ENCODE peak calls at places on chromosomes 7 and 10, in seven cellular contexts. E, D, F, V, M, W and G are unnamed samples.

GRCh38 chr10:32295027-32295426 is 51.9 kb downstream of the EPC1 start:
- DNase-seq in W (no peak), V (no peak), D (no peak), E (no peak), M (no peak), F (no peak), G (no peak)

GRCh38 chr7:95472521-95473160 is 13.1 kb upstream of the ASB4 start:
- DNase-seq in F (peak), W (no peak), D (no peak), V (no peak), M (peak), E (no peak), G (peak)

GRCh38 chr10:6035101-6035834 is 26.9 kb downstream of the IL2RA start:
- DNase-seq in V (no peak), E (peak), D (no peak), F (no peak), M (no peak), W (no peak), G (no peak)

GRCh38 chr7:4144171-4144701 is 537.9 kb upstream of the FOXK1 start:
- DNase-seq in D (peak), M (no peak), W (no peak), F (no peak), V (no peak), E (no peak), G (no peak)

GRCh38 chr10:95688648-95689047 is 5.1 kb downstream of the TCTN3 start:
- DNase-seq in V (no peak), F (no peak), M (no peak), E (no peak), D (no peak), W (no peak), G (no peak)

GRCh38 chr10:95273393-95274312 is 17.1 kb downstream of the PDLIM1 start:
- DNase-seq in W (peak), F (peak), M (peak), V (peak), D (no peak), E (peak), G (peak)

GRCh38 chr7:112013262-112013661 is 192.9 kb downstream of the DOCK4 start:
- DNase-seq in D (no peak), W (no peak), F (no peak), E (no peak), M (no peak), V (no peak), G (no peak)

GRCh38 chr10:15439381-15439837 is 68.3 kb upstream of the FAM171A1 start:
- DNase-seq in D (no peak), M (no peak), V (no peak), W (peak), E (no peak), F (no peak), G (peak)

GRCh38 chr7:75944507-75944906 is 29.6 kb downstream of the POR start:
- DNase-seq in W (no peak), E (no peak), D (no peak), M (no peak), F (no peak), V (no peak), G (no peak)
- H3K27ac ChIP-seq in W (no peak), E (no peak), D (peak), M (no peak), F (no peak), V (no peak), G (no peak)

DNA sequence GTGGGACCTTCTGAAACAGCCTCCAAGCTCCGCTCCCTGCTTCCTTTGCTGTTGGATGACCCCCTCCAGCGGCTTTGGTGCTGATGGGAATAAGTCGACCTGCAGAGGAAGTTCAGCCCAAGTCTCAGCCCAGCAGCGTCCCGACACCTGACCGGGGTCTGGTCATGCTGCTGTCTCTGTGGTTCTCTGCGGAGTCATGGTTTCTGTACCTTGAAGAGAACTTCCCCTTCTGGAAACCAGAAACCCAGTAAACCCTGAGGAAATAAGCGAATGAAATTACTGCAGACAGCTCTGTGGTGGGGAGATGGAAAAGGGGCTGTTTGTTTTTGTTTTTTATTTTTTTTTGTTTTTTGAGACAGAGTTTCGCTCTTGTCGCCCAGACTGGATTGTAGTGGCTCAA is 18.3 kb upstream of the ZNF12 start:
- DNase-seq in E (no peak), V (no peak), W (no peak), F (no peak), D (peak), M (no peak), G (no peak)
- H3K27ac ChIP-seq in E (no peak), V (no peak), W (no peak), F (no peak), D (no peak), M (no peak), G (no peak)

GRCh38 chr7:23378996-23379395 is 79.9 kb downstream of the MALSU1 start:
- DNase-seq in M (no peak), W (no peak), V (no peak), D (no peak), F (no peak), E (no peak), G (no peak)
- H3K27ac ChIP-seq in M (no peak), W (peak), V (no peak), D (no peak), F (no peak), E (no peak), G (no peak)

DNA sequence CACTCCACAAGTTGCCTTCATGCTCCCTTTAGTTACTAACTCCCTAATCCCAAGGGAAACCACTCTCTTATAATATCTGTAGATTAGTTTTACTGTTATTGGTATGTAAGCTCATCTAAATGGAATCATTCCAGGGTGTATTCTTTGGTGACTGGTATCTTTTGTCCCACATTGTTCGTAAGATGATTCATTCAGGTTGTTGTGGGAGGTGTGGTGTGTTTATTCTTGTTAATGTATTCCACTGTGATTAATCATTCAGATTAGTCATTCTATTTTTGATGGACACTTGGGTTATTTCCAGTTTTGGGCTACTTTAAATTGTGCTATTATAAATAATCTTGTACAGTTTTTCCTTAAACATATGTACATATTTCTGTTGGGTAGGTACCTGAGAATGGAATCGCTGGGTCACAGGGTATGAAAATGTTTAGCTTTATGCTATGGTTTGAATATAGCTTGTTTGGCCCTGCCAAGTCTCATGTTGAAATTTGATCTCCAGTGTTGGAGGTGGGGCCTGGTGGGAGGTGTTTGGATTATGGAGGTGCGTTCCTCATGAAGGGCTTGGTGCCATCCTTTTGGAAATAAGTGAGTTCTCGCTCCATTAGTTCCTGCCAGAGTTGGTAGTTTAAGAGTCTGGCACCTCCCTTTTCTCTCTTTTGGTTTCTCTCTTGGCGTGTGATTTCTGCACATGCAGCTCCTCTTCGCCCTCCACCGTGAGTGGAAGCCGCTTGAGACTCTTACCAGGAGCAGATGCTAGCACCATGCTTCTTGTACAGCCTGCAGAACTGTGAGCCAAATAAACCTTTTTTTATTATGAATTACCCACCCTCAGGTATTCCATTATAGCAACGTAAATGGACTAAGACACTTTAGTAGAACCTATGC is 13.8 kb downstream of the BTRC start:
- DNase-seq in W (peak), F (peak), E (no peak), D (no peak), V (no peak), M (no peak), G (peak)
- H3K27ac ChIP-seq in W (no peak), F (peak), E (no peak), D (no peak), V (no peak), M (no peak), G (no peak)

GRCh38 chr10:77587424-77587806 is 50.2 kb downstream of the KCNMA1 start:
- DNase-seq in W (no peak), F (no peak), E (no peak), V (no peak), D (no peak), M (no peak), G (no peak)
- H3K27ac ChIP-seq in W (no peak), F (no peak), E (peak), V (peak), D (peak), M (no peak), G (no peak)

GRCh38 chr10:117364121-117364960 is 10.9 kb downstream of the PDZD8 start:
- DNase-seq in W (peak), D (no peak), F (peak), V (no peak), M (no peak), E (no peak), G (peak)
- H3K27ac ChIP-seq in W (peak), D (no peak), F (peak), V (no peak), M (no peak), E (peak), G (no peak)

GRCh38 chr10:102578782-102579181 is 65.5 kb upstream of the TRIM8 start:
- DNase-seq in E (no peak), V (no peak), M (no peak), D (no peak), W (no peak), F (no peak), G (no peak)
- H3K27ac ChIP-seq in E (no peak), V (no peak), M (no peak), D (peak), W (no peak), F (no peak), G (no peak)

DNA sequence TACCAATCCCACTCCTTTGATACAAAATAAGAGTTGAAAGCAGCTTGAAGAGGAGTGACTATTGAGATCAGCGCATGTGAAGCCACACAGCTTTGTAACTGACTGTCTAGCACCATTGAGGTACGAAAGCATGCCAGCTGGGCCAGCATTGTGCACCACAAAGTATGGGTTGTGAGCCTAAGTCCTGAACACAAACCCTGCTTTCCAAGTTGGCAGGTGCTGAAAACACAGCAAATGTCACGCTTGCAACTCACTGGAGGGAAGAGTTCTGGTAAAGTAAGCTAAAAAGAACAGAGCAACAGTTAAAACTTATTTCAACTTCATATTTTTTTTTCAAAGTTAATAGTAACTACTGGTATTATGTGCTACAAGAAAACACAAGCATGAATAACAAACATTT is 4.0 kb upstream of the FAM53B start:
- DNase-seq in D (no peak), F (no peak), W (no peak), E (peak), V (no peak), M (no peak), G (no peak)
- H3K27ac ChIP-seq in D (no peak), F (no peak), W (no peak), E (peak), V (no peak), M (no peak), G (no peak)